ENCODE peak calls at places on chromosomes 11 and 22, in seven cellular contexts. L is K562, B is endothelial cell of umbilical vein, K is fibroblast of lung, J is neural progenitor cell, Q is HCT116, X is IMR-90. S is an unnamed sample. For H3K4me1, the result is how much of the 10 kb centered on the place peaks cover.

GRCh38 chr22:39311592-39312400 is 7.6 kb downstream of the RPL3 start:
- DNase-seq in K (no peak), X (no peak), L (peak), B (no peak), J (no peak), Q (no peak), S (no peak)

GRCh38 chr22:43377486-43377995 is 34.3 kb upstream of the MPPED1 start:
- DNase-seq in Q (no peak), L (no peak), K (peak), J (no peak), B (peak), X (peak), S (no peak)

GRCh38 chr11:21963013-21963412 is 229.9 kb upstream of the ANO5 start:
- DNase-seq in B (no peak), J (no peak), Q (no peak), K (no peak), X (no peak), L (no peak), S (no peak)

GRCh38 chr22:29824677-29825076 is 13.4 kb downstream of the ASCC2 start:
- DNase-seq in X (no peak), J (no peak), B (no peak), L (no peak), K (no peak), Q (no peak), S (no peak)

GRCh38 chr22:24329453-24329852 is 58.8 kb downstream of the SPECC1L start:
- DNase-seq in Q (no peak), B (no peak), L (no peak), X (no peak), J (no peak), K (no peak), S (no peak)

GRCh38 chr11:104813532-104813931 is 84.7 kb downstream of the CASP12 start:
- DNase-seq in B (no peak), Q (no peak), L (no peak), J (no peak), K (no peak), X (no peak), S (no peak)

GRCh38 chr11:62600367-62601113 is 1.1 kb downstream of the MTA2 start:
- DNase-seq in X (no peak), J (peak), Q (no peak), K (no peak), B (peak), L (peak), S (peak)

GRCh38 chr22:40040927-40041326 is 46.2 kb downstream of the FAM83F start:
- DNase-seq in B (peak), J (no peak), L (peak), Q (no peak), X (no peak), K (peak), S (peak)

GRCh38 chr11:35288817-35289541 is 130.4 kb downstream of the SLC1A2 start:
- DNase-seq in X (peak), J (no peak), Q (no peak), K (peak), B (no peak), L (no peak), S (peak)

GRCh38 chr11:96197221-96197620 is 145.8 kb downstream of the MAML2 start:
- DNase-seq in X (no peak), Q (no peak), B (no peak), K (peak), J (no peak), L (no peak), S (peak)
- H3K4me1 ChIP-seq in X (under half), Q (under half), B (under half), K (under half), J (half or more), L (under half), S (under half)

DNA sequence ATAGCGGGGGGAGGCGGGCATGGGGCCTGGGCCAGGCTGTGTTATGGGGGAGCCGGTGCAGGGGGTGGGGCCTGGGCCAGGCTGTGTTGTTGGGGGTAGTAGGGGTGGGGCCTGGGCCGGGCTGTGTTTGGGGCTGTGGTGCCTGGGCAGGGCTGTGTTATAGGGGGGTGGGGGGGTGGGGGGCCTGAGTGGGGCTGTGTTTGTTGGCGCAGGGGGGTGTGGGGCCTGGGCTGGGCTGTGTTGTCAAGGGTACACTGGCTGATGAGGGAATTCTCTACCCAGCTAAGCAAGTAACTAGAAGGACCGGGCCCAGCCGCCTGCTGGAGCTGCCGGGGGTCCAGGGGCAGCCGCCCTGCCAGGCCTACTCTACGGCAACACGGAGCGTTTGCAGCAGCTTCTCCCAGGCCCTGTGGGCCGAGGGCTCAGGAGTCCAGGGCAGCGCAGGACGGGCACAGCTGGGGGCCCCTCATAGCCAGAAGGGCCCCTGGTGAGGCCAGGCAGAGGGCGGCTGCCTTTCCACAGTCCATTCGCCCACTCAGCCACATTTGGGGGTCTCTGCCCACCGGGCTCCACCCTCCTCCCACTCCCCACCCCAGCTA is 10.1 kb upstream of the PIM3 start:
- DNase-seq in K (no peak), Q (no peak), B (no peak), L (no peak), X (no peak), J (no peak), S (no peak)
- H3K9ac ChIP-seq in K (no peak), Q (peak), B (no peak), L (peak), X (peak), J (no peak), S (no peak)

GRCh38 chr11:77180346-77180745 is 52.3 kb downstream of the MYO7A start:
- DNase-seq in X (no peak), Q (no peak), L (no peak), K (no peak), J (no peak), B (no peak), S (no peak)
- H3K4me1 ChIP-seq in X (under half), Q (under half), L (under half), K (under half), J (under half), B (under half), S (under half)

GRCh38 chr11:111395749-111396148 is 16.7 kb upstream of the POU2AF1 start:
- DNase-seq in Q (no peak), X (no peak), J (no peak), B (no peak), K (no peak), L (no peak), S (no peak)

GRCh38 chr11:111393096-111393495 is 14.0 kb upstream of the POU2AF1 start:
- DNase-seq in Q (no peak), K (no peak), B (no peak), X (no peak), J (no peak), L (no peak), S (no peak)

GRCh38 chr11:111392552-111392951 is 13.5 kb upstream of the POU2AF1 start:
- DNase-seq in X (no peak), K (no peak), J (no peak), L (no peak), Q (no peak), B (no peak), S (no peak)

GRCh38 chr11:111393585-111393984 is 14.5 kb upstream of the POU2AF1 start:
- DNase-seq in B (no peak), Q (no peak), K (no peak), J (no peak), X (no peak), L (no peak), S (no peak)

DNA sequence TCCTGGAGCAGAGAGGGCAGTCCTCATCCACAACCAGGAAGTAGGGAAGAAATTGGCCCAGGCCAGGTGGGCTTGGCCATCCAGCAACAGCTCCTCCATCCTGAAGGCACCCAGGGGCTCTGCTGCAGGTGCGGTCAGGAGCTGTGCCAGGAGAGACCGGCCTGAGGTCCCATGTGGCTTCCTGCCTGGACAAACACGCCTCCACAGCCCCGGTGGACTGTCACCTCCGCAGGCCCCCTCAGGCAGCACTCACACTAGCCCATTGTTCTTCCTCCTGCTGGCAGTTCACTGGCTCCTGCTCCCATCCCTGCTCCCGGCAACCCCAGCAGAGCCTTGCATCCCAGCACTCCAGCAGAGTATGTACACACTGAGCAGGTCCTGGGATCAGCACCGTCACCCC is 16.0 kb upstream of the POU2AF1 start:
- DNase-seq in B (no peak), Q (no peak), X (no peak), K (no peak), L (no peak), J (no peak), S (no peak)
- H3K9ac ChIP-seq in B (no peak), Q (no peak), X (no peak), K (no peak), L (no peak), J (no peak), S (no peak)

S was measured in adipocyte.